ENCODE peak calls at places on chromosomes 1 and 21, in four cellular contexts. T, E, C and U are unnamed samples. For H3K27me3, the result is how much of the 10 kb centered on the place peaks cover.

GRCh38 chr1:163709636-163710035 is 387.9 kb downstream of the NUF2 start:
- DNase-seq in C (no peak), T (no peak), E (no peak), U (peak)

GRCh38 chr21:20802201-20802600 is 196.0 kb upstream of the NCAM2 start:
- DNase-seq in E (no peak), C (no peak), T (no peak), U (no peak)

GRCh38 chr1:65572701-65573421 is 152.4 kb downstream of the LEPR start:
- DNase-seq in C (no peak), E (no peak), T (no peak), U (no peak)

GRCh38 chr1:47501069-47501468 is 63.2 kb downstream of the FOXD2 start:
- DNase-seq in E (no peak), T (no peak), C (no peak), U (no peak)

GRCh38 chr1:185154912-185155513 is 1.7 kb downstream of the TRMT1L start:
- DNase-seq in T (peak), E (no peak), C (no peak), U (no peak)

GRCh38 chr1:16189003-16189402 is 23.4 kb downstream of the ARHGEF19 start:
- DNase-seq in E (no peak), T (peak), C (no peak), U (peak)

GRCh38 chr1:212012034-212012740 is 23.2 kb downstream of the INTS7 start:
- DNase-seq in E (peak), T (peak), C (peak), U (no peak)

GRCh38 chr21:20999567-21000169 is 1.5 kb downstream of the NCAM2 start:
- DNase-seq in C (peak), E (peak), T (no peak), U (no peak)

GRCh38 chr1:16127676-16128337 is 28.1 kb downstream of the EPHA2 start:
- DNase-seq in E (no peak), C (peak), T (no peak), U (no peak)

GRCh38 chr1:51285055-51285454 is 45.3 kb downstream of the TTC39A start:
- DNase-seq in E (no peak), C (no peak), T (no peak), U (no peak)

GRCh38 chr1:3311711-3312110 is 142.8 kb upstream of the ARHGEF16 start:
- DNase-seq in E (no peak), C (no peak), T (no peak), U (no peak)

GRCh38 chr1:3314561-3315271 is 139.7 kb upstream of the ARHGEF16 start:
- DNase-seq in E (peak), C (no peak), T (no peak), U (no peak)

GRCh38 chr1:3313579-3313955 is 140.9 kb upstream of the ARHGEF16 start:
- DNase-seq in E (peak), T (no peak), C (peak), U (no peak)

GRCh38 chr1:3312310-3312734 is 142.1 kb upstream of the ARHGEF16 start:
- DNase-seq in C (no peak), E (no peak), T (no peak), U (no peak)

DNA sequence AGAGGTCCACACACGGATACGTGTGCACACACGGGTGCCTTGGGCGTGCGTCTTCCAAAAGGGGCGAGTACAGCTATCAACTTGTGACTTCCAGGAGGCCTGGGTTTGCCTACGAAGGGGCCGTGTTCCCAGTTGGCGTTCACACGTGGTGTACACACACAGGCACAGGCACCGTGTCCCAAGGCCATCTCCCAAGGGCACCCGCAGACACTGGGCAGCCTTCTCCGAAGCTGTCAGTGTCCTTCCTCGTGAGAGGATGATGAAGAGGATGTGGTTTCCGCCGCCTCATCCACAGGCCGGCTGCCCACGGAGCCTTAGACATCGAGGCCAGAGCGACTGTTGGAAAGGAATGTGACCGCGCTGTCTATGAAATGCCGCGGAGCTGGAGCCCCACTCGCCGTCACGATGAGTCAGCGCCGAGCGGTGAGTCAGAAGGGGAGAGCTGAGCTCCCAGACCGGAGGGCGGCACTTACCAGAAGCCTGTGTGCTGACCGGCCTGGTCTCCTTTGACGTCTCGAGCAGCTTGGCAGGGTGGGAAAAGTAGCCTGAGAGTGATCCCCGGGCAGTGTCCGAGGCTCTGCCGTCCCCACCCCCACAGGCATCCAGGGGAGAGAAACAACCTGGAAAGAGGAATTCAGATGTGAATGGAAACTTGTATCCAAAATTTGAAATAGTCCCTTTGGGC is 141.4 kb upstream of the ARHGEF16 start:
- DNase-seq in E (peak), T (peak), C (peak), U (peak)
- H3K27ac ChIP-seq in E (peak), T (no peak), C (peak), U (no peak)

DNA sequence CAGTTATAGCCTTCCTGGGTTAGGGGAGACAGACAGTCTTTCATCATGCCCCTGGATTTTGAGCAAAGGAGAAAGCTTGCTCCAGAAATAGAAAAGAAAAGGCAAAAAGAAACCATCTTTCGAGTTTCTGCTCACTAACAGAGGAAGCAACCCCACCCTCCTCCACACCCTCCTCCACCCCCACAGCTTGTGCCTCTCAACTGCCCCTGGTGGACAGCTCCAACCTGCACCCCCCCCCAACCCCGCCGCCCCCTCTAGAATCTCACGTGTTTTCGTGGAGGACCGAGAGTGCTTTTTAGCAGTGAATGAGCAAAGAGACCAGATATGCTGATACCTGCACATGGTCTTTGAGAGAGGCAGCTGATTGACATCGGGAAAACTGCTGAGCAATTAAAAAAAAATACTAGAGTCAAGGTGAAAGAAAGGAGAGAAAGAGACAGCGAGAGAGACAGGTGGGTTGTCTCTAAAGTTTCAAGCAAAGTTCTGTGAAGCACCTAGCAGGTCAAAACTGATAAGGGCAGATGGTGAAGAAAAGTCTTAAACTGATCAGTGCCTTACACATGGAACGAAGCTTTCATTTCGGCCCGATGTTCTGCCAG is 358.3 kb downstream of the KIF26B start:
- DNase-seq in E (no peak), T (no peak), C (no peak), U (no peak)
- TF ChIP-seq CTCF in E (no peak), T (no peak), C (no peak), U (no peak)

DNA sequence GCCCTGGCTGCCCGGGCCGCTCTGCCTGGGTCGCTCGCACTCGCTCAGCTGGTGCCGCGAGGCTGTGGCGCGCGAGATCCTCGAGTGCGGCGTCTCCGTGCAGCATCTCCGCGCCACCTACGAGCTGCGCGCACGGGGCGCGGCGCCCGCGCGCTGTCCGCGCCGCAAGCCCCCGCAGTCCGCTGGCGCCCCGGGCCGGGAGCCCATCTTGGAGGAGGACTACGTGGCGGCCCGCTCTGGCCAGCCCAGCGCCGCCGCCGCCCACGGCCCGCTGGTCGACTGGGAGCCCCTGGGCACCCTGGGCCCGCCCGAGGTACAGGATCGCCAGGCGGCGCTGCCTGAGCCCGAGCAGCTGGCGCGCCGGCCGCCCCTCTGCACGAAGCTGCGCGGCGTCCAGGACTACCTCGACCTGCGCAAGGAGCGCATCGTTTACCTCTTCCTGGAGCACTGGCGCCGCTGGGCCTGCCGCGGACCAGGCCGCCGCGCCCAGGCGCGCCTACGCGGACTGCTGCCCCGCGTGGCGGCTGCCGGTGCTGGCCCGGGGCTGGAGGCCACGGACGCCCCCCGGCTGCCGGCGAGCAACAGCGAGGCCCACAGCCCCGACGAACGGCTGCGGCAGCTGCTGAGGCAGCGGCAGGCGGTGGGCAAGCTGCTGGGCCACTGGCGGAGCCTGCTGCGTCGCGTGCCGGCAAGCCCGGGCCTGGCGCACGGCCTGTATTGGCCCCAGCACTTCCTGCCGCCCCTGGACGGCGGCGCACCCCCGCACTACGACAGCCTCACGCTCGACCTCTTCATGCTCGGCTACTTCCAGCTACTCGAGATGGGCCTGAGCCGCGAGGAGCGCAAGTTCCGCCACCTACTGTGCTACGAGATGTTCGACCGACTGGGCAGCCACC is 10.9 kb downstream of the TNFRSF25 start:
- DNase-seq in E (no peak), C (no peak), T (no peak), U (no peak)
- H3K27me3 ChIP-seq in E (under half), C (half or more), T (under half), U (half or more)

GRCh38 chr1:67601539-67601938 is 83.5 kb upstream of the GADD45A start:
- DNase-seq in C (no peak), T (no peak), E (no peak), U (no peak)

GRCh38 chr1:67594764-67595163 is 90.2 kb upstream of the GADD45A start:
- DNase-seq in T (no peak), E (no peak), C (no peak), U (no peak)

GRCh38 chr1:67599085-67599484 is 85.9 kb upstream of the GADD45A start:
- DNase-seq in C (peak), T (no peak), E (no peak), U (no peak)

GRCh38 chr1:67596674-67597073 is 88.3 kb upstream of the GADD45A start:
- DNase-seq in E (no peak), T (no peak), C (no peak), U (no peak)

GRCh38 chr1:67597336-67597735 is 87.7 kb upstream of the GADD45A start:
- DNase-seq in E (no peak), C (no peak), T (no peak), U (no peak)
- H3K27ac ChIP-seq in E (no peak), C (no peak), T (no peak), U (no peak)

DNA sequence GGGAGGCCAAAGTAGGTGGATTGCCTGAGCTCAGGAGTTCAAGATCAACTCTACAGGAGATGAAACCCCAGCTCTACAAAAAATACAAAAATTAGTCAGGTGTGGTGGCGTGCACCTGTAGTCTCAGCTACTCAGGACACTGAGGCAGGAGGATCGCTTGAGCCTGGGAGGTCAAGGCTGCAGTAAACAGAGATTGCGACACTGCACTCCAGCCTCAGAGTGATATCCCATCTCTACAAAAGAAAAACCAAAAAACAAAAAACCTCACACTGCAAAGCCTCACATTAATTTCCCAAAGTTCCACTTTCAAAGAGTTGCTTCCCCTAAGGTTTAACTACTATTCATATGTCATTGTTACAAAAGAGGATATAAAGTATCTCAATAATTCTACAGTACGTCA is 29.0 kb upstream of the FBXO28 start:
- DNase-seq in T (no peak), C (no peak), E (no peak), U (no peak)
- TF ChIP-seq CTCF in T (no peak), C (no peak), E (no peak), U (no peak)

GRCh38 chr1:37761416-37762095 is 3.4 kb downstream of the EPHA10 start:
- DNase-seq in T (no peak), C (no peak), E (no peak), U (no peak)
- H3K27me3 ChIP-seq in T (half or more), C (under half), E (half or more), U (half or more)

GRCh38 chr1:176119549-176119948 is 87.5 kb downstream of the COP1 start:
- DNase-seq in C (no peak), T (no peak), E (no peak), U (peak)
- H3K27ac ChIP-seq in C (no peak), T (no peak), E (no peak), U (no peak)

GRCh38 chr21:42834730-42835191 is 44.6 kb downstream of the WDR4 start:
- DNase-seq in T (no peak), E (no peak), C (no peak), U (no peak)

GRCh38 chr21:42833859-42834729 is 45.2 kb downstream of the WDR4 start:
- DNase-seq in E (no peak), C (no peak), T (no peak), U (no peak)

GRCh38 chr21:42835211-42835610 is 44.1 kb downstream of the WDR4 start:
- DNase-seq in T (no peak), E (no peak), C (no peak), U (no peak)

GRCh38 chr21:42835611-42836401 is 43.5 kb downstream of the WDR4 start:
- DNase-seq in C (no peak), T (no peak), E (no peak), U (no peak)

GRCh38 chr21:42833439-42833815 is 45.9 kb downstream of the WDR4 start:
- DNase-seq in C (no peak), E (no peak), T (no peak), U (no peak)
- TF ChIP-seq CTCF in C (no peak), E (no peak), T (no peak), U (peak)

GRCh38 chr21:37914211-37914900 is 1.9 kb downstream of the KCNJ6 start:
- DNase-seq in E (peak), T (no peak), C (no peak), U (no peak)
- H3K27me3 ChIP-seq in E (under half), T (under half), C (under half), U (half or more)

GRCh38 chr1:226656201-226656600 is 82.9 kb downstream of the ITPKB start:
- DNase-seq in C (no peak), E (no peak), T (no peak), U (no peak)
- H3K27ac ChIP-seq in C (peak), E (peak), T (no peak), U (peak)